ENCODE peak calls at places on chromosome 7, in five cellular contexts. One of them, this sample, is unnamed. For H4K20me1, the result is how much of the 10 kb centered on the place peaks cover.

GRCh38 chr7:44966731-44967538 is 11.9 kb downstream of the MYO1G start:
- DNase-seq in PC-3: no peak
- DNase-seq in HepG2: no peak
- DNase-seq in HCT116: no peak
- DNase-seq in astrocyte: no peak
- DNase-seq in this sample: no peak

GRCh38 chr7:121102619-121103018 is 114.1 kb downstream of the CPED1 start:
- DNase-seq in astrocyte: no peak
- DNase-seq in HepG2: no peak
- DNase-seq in HCT116: no peak
- DNase-seq in PC-3: peak
- DNase-seq in this sample: peak

GRCh38 chr7:24595671-24596418 is 22.6 kb downstream of the PALS2 start:
- DNase-seq in HepG2: no peak
- DNase-seq in astrocyte: no peak
- DNase-seq in PC-3: no peak
- DNase-seq in HCT116: no peak
- DNase-seq in this sample: no peak

GRCh38 chr7:24318326-24318725 is 34.3 kb downstream of the NPY start:
- DNase-seq in astrocyte: no peak
- DNase-seq in HepG2: no peak
- DNase-seq in PC-3: peak
- DNase-seq in HCT116: peak
- DNase-seq in this sample: no peak

GRCh38 chr7:22251284-22251683 is 105.7 kb downstream of the RAPGEF5 start:
- DNase-seq in HepG2: no peak
- DNase-seq in HCT116: no peak
- DNase-seq in PC-3: no peak
- DNase-seq in astrocyte: no peak
- DNase-seq in this sample: no peak

GRCh38 chr7:155228459-155228845 is 69.2 kb upstream of the INSIG1 start:
- DNase-seq in astrocyte: peak
- DNase-seq in PC-3: no peak
- DNase-seq in HCT116: no peak
- DNase-seq in HepG2: no peak
- DNase-seq in this sample: no peak

GRCh38 chr7:149354119-149354518 is 92.1 kb downstream of the ZNF783 start:
- DNase-seq in HCT116: no peak
- DNase-seq in PC-3: no peak
- DNase-seq in HepG2: no peak
- DNase-seq in astrocyte: no peak
- DNase-seq in this sample: no peak

GRCh38 chr7:27031289-27032172 is 64.3 kb downstream of the HOXA1 start:
- DNase-seq in astrocyte: peak
- DNase-seq in HCT116: no peak
- DNase-seq in HepG2: no peak
- DNase-seq in PC-3: peak
- DNase-seq in this sample: peak

GRCh38 chr7:128812514-128813168 is 17.6 kb upstream of the FLNC start:
- DNase-seq in PC-3: no peak
- DNase-seq in HepG2: no peak
- DNase-seq in HCT116: no peak
- DNase-seq in astrocyte: no peak
- DNase-seq in this sample: no peak

GRCh38 chr7:106071356-106071998 is 40.6 kb downstream of the SYPL1 start:
- DNase-seq in HepG2: no peak
- DNase-seq in astrocyte: no peak
- DNase-seq in PC-3: peak
- DNase-seq in HCT116: no peak
- DNase-seq in this sample: no peak

GRCh38 chr7:155261031-155261985 is 36.4 kb upstream of the INSIG1 start:
- DNase-seq in PC-3: no peak
- DNase-seq in HCT116: no peak
- DNase-seq in HepG2: no peak
- DNase-seq in astrocyte: no peak
- DNase-seq in this sample: no peak

GRCh38 chr7:109375857-109376256 is 806.2 kb downstream of the DNAJB9 start:
- DNase-seq in PC-3: no peak
- DNase-seq in astrocyte: no peak
- DNase-seq in HCT116: no peak
- DNase-seq in HepG2: no peak
- DNase-seq in this sample: no peak

GRCh38 chr7:46279290-46279689 is 358.2 kb upstream of the IGFBP3 start:
- DNase-seq in astrocyte: no peak
- DNase-seq in PC-3: no peak
- DNase-seq in HCT116: no peak
- DNase-seq in HepG2: no peak
- DNase-seq in this sample: no peak

GRCh38 chr7:14275346-14275745 is 285.9 kb upstream of the ETV1 start:
- DNase-seq in PC-3: no peak
- DNase-seq in astrocyte: no peak
- DNase-seq in HepG2: no peak
- DNase-seq in HCT116: no peak
- DNase-seq in this sample: no peak

GRCh38 chr7:47379629-47380324 is 202.1 kb downstream of the TNS3 start:
- DNase-seq in astrocyte: peak
- DNase-seq in PC-3: peak
- DNase-seq in HCT116: peak
- DNase-seq in HepG2: no peak
- DNase-seq in this sample: peak

GRCh38 chr7:106031271-106032029 is 68.4 kb downstream of the CDHR3 start:
- DNase-seq in astrocyte: no peak
- DNase-seq in HCT116: no peak
- DNase-seq in HepG2: no peak
- DNase-seq in PC-3: no peak
- DNase-seq in this sample: no peak

GRCh38 chr7:123871998-123872867 is 27.3 kb downstream of the HYAL4 start:
- DNase-seq in HepG2: peak
- DNase-seq in HCT116: peak
- DNase-seq in astrocyte: peak
- DNase-seq in PC-3: peak
- DNase-seq in this sample: peak

GRCh38 chr7:130363156-130363847 is 17.0 kb upstream of the CPA1 start:
- DNase-seq in HepG2: peak
- DNase-seq in HCT116: peak
- DNase-seq in PC-3: peak
- DNase-seq in astrocyte: peak
- DNase-seq in this sample: peak

GRCh38 chr7:134649231-134649775 is 2.6 kb downstream of the BPGM start:
- DNase-seq in astrocyte: no peak
- DNase-seq in HepG2: no peak
- DNase-seq in PC-3: no peak
- DNase-seq in HCT116: no peak
- DNase-seq in this sample: no peak

GRCh38 chr7:90251304-90251635 is 6.3 kb downstream of the CFAP69 start:
- DNase-seq in PC-3: peak
- DNase-seq in HCT116: no peak
- DNase-seq in astrocyte: no peak
- DNase-seq in HepG2: no peak
- DNase-seq in this sample: no peak

GRCh38 chr7:45923290-45923689 is 2.2 kb upstream of the IGFBP3 start:
- DNase-seq in PC-3: peak
- DNase-seq in HCT116: no peak
- DNase-seq in astrocyte: peak
- DNase-seq in HepG2: peak
- DNase-seq in this sample: peak

GRCh38 chr7:77393261-77393660 is 22.9 kb downstream of the GSAP start:
- DNase-seq in HepG2: no peak
- DNase-seq in HCT116: peak
- DNase-seq in astrocyte: no peak
- DNase-seq in PC-3: peak
- DNase-seq in this sample: peak

GRCh38 chr7:106423836-106424475 is 139.2 kb upstream of the NAMPT start:
- DNase-seq in HCT116: no peak
- DNase-seq in PC-3: no peak
- DNase-seq in astrocyte: no peak
- DNase-seq in HepG2: no peak
- DNase-seq in this sample: no peak

GRCh38 chr7:148773344-148773743 is 74.6 kb downstream of the CUL1 start:
- DNase-seq in HepG2: no peak
- DNase-seq in PC-3: no peak
- DNase-seq in astrocyte: peak
- DNase-seq in HCT116: no peak
- DNase-seq in this sample: no peak

GRCh38 chr7:106053109-106053508 is 59.0 kb downstream of the SYPL1 start:
- DNase-seq in HepG2: no peak
- DNase-seq in astrocyte: no peak
- DNase-seq in PC-3: no peak
- DNase-seq in HCT116: no peak
- DNase-seq in this sample: no peak

GRCh38 chr7:158834799-158835784 is 5.8 kb upstream of the ESYT2 start:
- DNase-seq in HCT116: no peak
- DNase-seq in astrocyte: no peak
- DNase-seq in PC-3: no peak
- DNase-seq in HepG2: no peak
- DNase-seq in this sample: no peak

GRCh38 chr7:96040250-96040772 is 268.0 kb downstream of the DYNC1I1 start:
- DNase-seq in HCT116: no peak
- DNase-seq in HepG2: no peak
- DNase-seq in PC-3: no peak
- DNase-seq in astrocyte: no peak
- DNase-seq in this sample: peak

GRCh38 chr7:51080622-51081269 is 235.9 kb downstream of the COBL start:
- DNase-seq in astrocyte: no peak
- DNase-seq in PC-3: no peak
- DNase-seq in HCT116: no peak
- DNase-seq in HepG2: no peak
- DNase-seq in this sample: no peak

GRCh38 chr7:105126436-105126975 is 112.5 kb downstream of the KMT2E start:
- DNase-seq in astrocyte: peak
- DNase-seq in HepG2: no peak
- DNase-seq in PC-3: no peak
- DNase-seq in HCT116: no peak
- DNase-seq in this sample: no peak

GRCh38 chr7:5514440-5515035 is 90.9 kb upstream of the TNRC18 start:
- DNase-seq in PC-3: peak
- DNase-seq in astrocyte: no peak
- DNase-seq in HCT116: no peak
- DNase-seq in HepG2: peak
- DNase-seq in this sample: no peak

DNA sequence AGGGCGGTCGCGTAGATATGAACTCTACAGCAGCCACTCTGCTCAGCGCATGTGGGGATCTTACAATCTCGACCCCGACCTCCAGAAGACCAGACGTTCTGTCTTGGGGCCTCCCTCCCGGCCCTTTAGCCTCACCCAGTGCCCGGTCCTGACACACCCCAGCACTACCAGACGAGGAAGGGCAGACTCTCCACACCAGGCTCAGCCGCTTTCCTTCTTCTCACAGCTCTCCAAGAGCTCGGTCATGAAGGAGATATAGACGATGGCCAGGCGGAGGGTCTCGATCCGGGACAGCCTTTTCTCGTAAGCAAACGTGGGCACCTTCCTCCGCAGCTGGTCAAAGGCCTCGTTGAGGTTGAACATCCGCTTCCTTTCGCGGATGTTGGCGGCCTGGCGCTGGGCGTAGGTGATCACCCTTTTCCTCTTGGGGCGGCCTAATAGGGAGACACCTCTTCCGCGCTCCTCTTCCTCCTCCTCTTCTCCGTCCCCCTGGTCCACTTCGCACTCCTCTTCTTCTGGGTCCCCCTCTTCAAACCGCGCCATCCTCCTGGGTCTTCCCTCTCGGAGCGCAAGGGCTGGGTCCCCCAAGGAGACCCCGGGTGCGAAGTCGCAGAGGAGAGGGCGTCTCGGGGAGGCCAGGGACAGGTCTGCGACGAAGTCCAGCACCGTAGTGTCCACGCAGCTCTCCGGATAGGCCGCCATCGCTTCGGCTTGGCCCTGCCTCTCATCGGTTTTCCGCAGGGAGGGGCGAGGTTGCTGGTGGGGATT is at the start of gene FERD3L:
- DNase-seq in PC-3: no peak
- DNase-seq in HepG2: no peak
- DNase-seq in astrocyte: no peak
- DNase-seq in HCT116: no peak
- DNase-seq in this sample: no peak
- TF ChIP-seq EZH2 in PC-3: no peak
- TF ChIP-seq EZH2 in HepG2: no peak
- TF ChIP-seq EZH2 in astrocyte: peak
- TF ChIP-seq EZH2 in HCT116: no peak
- TF ChIP-seq EZH2 in this sample: peak

DNA sequence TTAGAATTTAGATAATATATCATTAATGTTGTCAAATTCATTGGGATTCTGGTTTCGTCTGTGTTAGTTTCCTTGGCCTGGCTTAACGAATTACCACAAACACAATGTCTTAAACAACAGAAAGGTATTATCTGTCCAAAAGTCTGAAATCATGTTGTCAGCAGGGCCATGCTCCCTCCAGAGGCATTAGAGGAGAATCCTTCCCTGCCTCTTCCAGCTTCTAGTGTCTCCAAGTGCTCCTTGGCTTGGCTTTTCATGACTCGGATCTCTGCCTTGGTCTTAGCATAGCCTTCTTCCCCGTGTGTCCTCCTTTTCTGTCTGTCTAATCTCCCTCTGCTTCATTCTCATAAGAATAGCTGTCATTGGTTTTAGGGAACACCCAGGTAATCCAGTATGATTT is 482.5 kb downstream of the SEMA3D start:
- DNase-seq in PC-3: no peak
- DNase-seq in astrocyte: no peak
- DNase-seq in HepG2: no peak
- DNase-seq in HCT116: no peak
- DNase-seq in this sample: no peak
- H4K20me1 ChIP-seq in PC-3: under half
- H4K20me1 ChIP-seq in astrocyte: under half
- H4K20me1 ChIP-seq in HepG2: under half
- H4K20me1 ChIP-seq in HCT116: under half
- H4K20me1 ChIP-seq in this sample: under half

DNA sequence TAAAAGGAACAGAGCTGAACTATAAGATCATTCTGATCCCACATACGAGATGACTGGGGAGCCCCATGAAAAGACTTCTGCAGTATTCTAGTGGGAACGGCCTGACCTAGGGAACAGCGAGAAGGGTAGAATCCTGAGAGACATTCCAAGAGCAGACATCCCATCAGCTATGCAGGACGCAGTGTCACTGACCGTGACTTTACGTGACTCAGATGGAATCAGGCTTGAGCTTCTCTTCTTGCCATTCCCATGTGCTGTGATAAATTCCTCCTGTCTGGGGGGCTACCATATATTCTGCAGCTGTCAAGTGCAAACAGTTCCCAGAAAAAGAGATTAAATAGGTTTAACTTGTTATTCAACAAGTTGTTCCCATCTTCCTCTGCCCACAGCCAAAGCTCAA is 73.1 kb upstream of the PDE1C start:
- DNase-seq in HepG2: no peak
- DNase-seq in HCT116: no peak
- DNase-seq in PC-3: no peak
- DNase-seq in astrocyte: peak
- DNase-seq in this sample: no peak
- H3K9ac ChIP-seq in HepG2: no peak
- H3K9ac ChIP-seq in HCT116: no peak
- H3K9ac ChIP-seq in PC-3: no peak
- H3K9ac ChIP-seq in astrocyte: peak
- H3K9ac ChIP-seq in this sample: no peak

GRCh38 chr7:138607216-138608126 is 93.7 kb downstream of the SVOPL start:
- DNase-seq in PC-3: no peak
- DNase-seq in HCT116: no peak
- DNase-seq in astrocyte: no peak
- DNase-seq in HepG2: no peak
- DNase-seq in this sample: no peak
- TF ChIP-seq EZH2 in PC-3: no peak
- TF ChIP-seq EZH2 in HCT116: no peak
- TF ChIP-seq EZH2 in astrocyte: no peak
- TF ChIP-seq EZH2 in HepG2: no peak
- TF ChIP-seq EZH2 in this sample: no peak

This sample was measured in mammary epithelial cell.